ENCODE peak calls at places on chromosomes 3 and 15, in four cellular contexts. One of them, this sample, is unnamed.

GRCh38 chr3:141414141-141414689 is 45.9 kb downstream of the ZBTB38 start:
- DNase-seq in NCI-H2081: no peak
- DNase-seq in AG10803: peak
- DNase-seq in CD8-positive, alpha-beta memory T cell: peak
- DNase-seq in this sample: no peak

GRCh38 chr3:182284793-182285192 is 508.5 kb upstream of the ATP11B start:
- DNase-seq in CD8-positive, alpha-beta memory T cell: no peak
- DNase-seq in NCI-H2081: peak
- DNase-seq in AG10803: no peak
- DNase-seq in this sample: no peak

GRCh38 chr3:12995389-12996180 is 77.6 kb downstream of the IQSEC1 start:
- DNase-seq in AG10803: no peak
- DNase-seq in NCI-H2081: no peak
- DNase-seq in CD8-positive, alpha-beta memory T cell: no peak
- DNase-seq in this sample: no peak

GRCh38 chr3:128556949-128557348 is 63.9 kb upstream of the GATA2 start:
- DNase-seq in NCI-H2081: no peak
- DNase-seq in AG10803: no peak
- DNase-seq in CD8-positive, alpha-beta memory T cell: no peak
- DNase-seq in this sample: no peak

GRCh38 chr3:119223511-119223910 is 17.2 kb downstream of the B4GALT4 start:
- DNase-seq in NCI-H2081: no peak
- DNase-seq in AG10803: no peak
- DNase-seq in CD8-positive, alpha-beta memory T cell: no peak
- DNase-seq in this sample: no peak

GRCh38 chr3:116331370-116331769 is 113.9 kb downstream of the LSAMP start:
- DNase-seq in CD8-positive, alpha-beta memory T cell: no peak
- DNase-seq in NCI-H2081: no peak
- DNase-seq in AG10803: peak
- DNase-seq in this sample: no peak

GRCh38 chr15:37771462-37771861 is 163.0 kb upstream of the TMCO5A start:
- DNase-seq in CD8-positive, alpha-beta memory T cell: no peak
- DNase-seq in NCI-H2081: no peak
- DNase-seq in AG10803: peak
- DNase-seq in this sample: no peak

GRCh38 chr3:169863458-169863899 is 6.3 kb downstream of the LRRC31 start:
- DNase-seq in CD8-positive, alpha-beta memory T cell: peak
- DNase-seq in AG10803: peak
- DNase-seq in NCI-H2081: peak
- DNase-seq in this sample: peak

GRCh38 chr3:125200731-125201139 is 11.8 kb downstream of the SLC12A8 start:
- DNase-seq in AG10803: no peak
- DNase-seq in CD8-positive, alpha-beta memory T cell: no peak
- DNase-seq in NCI-H2081: no peak
- DNase-seq in this sample: no peak

This sample was measured in naive B cell.